ENCODE peak calls at places on chromosomes 5 and 9, in nine cellular contexts. E is SW480; X is endodermal cell; F is stimulated activated CD4-positive, alpha-beta T cell treated with anti-CD3 and anti-CD28 coated beads, TNF-alpha, amount 100 ng/mL, for 4 hours; R is HEK293T; V is progenitor cell of endocrine pancreas; Q is ovary; B is left colon; K is activated naive CD8-positive, alpha-beta T cell treated with anti-CD3 and anti-CD28 coated beads, Interleukin-2, amount 50 U/mL, for 16 hours. H is an unnamed sample.

GRCh38 chr9:469672-470040 is 255.0 kb downstream of the DOCK8 start:
- DNase-seq in E (peak; percentile 43), X (no peak), F (peak; percentile 9), R (no peak), V (peak; percentile 26), Q (no peak), B (peak; percentile 42), K (no peak), H (peak; percentile 60)

GRCh38 chr5:74040811-74041491 is 415.0 kb downstream of the ARHGEF28 start:
- DNase-seq in E (no peak), X (no peak), F (no peak), R (no peak), V (no peak), Q (peak; percentile 52), B (no peak), K (no peak), H (no peak)

GRCh38 chr5:72122619-72123018 is 15.3 kb downstream of the MAP1B start:
- DNase-seq in E (no peak), X (no peak), F (no peak), R (no peak), V (no peak), Q (no peak), B (no peak), K (no peak), H (no peak)

GRCh38 chr9:126614455-126615248 is 924 bp downstream of the LMX1B start:
- DNase-seq in E (no peak), X (peak; percentile 81), F (no peak), R (no peak), V (no peak), Q (no peak), B (peak; percentile 19), K (no peak), H (no peak)

GRCh38 chr5:173643964-173644363 is 27.5 kb upstream of the BOD1 start:
- DNase-seq in E (no peak), X (peak; percentile 77), F (no peak), R (no peak), V (no peak), Q (no peak), B (no peak), K (no peak), H (no peak)

GRCh38 chr5:62432618-62433064 is 20.1 kb downstream of the IPO11 start:
- DNase-seq in E (no peak), X (no peak), F (no peak), R (no peak), V (no peak), Q (no peak), B (no peak), K (no peak), H (no peak)

GRCh38 chr5:168104811-168105481 is 186.5 kb upstream of the WWC1 start:
- DNase-seq in E (no peak), X (peak; percentile 81), F (no peak), R (no peak), V (no peak), Q (no peak), B (peak; percentile 68), K (no peak), H (no peak)

GRCh38 chr9:27535701-27536118 is 6.1 kb upstream of the MOB3B start:
- DNase-seq in E (no peak), X (peak; percentile 87), F (no peak), R (peak; percentile 45), V (no peak), Q (no peak), B (peak; percentile 20), K (no peak), H (no peak)

GRCh38 chr5:169128679-169129078 is 172.3 kb downstream of the SLIT3 start:
- DNase-seq in E (no peak), X (no peak), F (no peak), R (no peak), V (no peak), Q (no peak), B (no peak), K (no peak), H (no peak)

GRCh38 chr5:135813758-135814157 is 20.7 kb upstream of the SLC25A48 start:
- DNase-seq in E (no peak), X (peak; percentile 28), F (no peak), R (no peak), V (no peak), Q (no peak), B (no peak), K (no peak), H (peak; percentile 62)

GRCh38 chr9:22119537-22120167 is 110.5 kb upstream of the CDKN2B start:
- DNase-seq in E (peak; percentile 62), X (no peak), F (no peak), R (peak; percentile 43), V (no peak), Q (no peak), B (no peak), K (no peak), H (no peak)

GRCh38 chr5:141910271-141910673 is 13.4 kb upstream of the DELE1 start:
- DNase-seq in E (no peak), X (no peak), F (no peak), R (no peak), V (no peak), Q (no peak), B (no peak), K (no peak), H (no peak)

GRCh38 chr9:137138701-137139467 is at the start of gene GRIN1:
- DNase-seq in E (no peak), X (peak; percentile 81), F (no peak), R (no peak), V (peak; percentile 56), Q (peak; percentile 76), B (no peak), K (no peak), H (peak; percentile 49)

GRCh38 chr5:3024126-3024525 is 272.6 kb upstream of the IRX2 start:
- DNase-seq in E (peak; percentile 89), X (no peak), F (no peak), R (no peak), V (no peak), Q (no peak), B (no peak), K (no peak), H (no peak)

GRCh38 chr9:79616013-79616412 is 44.2 kb downstream of the TLE4 start:
- DNase-seq in E (no peak), X (no peak), F (no peak), R (no peak), V (no peak), Q (no peak), B (no peak), K (no peak), H (no peak)

H was measured in right cardiac atrium.